ENCODE peak calls at places on chromosomes 13 and 19, in seven cellular contexts. One of them, this sample, is unnamed.

GRCh38 chr13:79379274-79379673 is 26.8 kb downstream of the RBM26 start:
- DNase-seq in activated naive CD4-positive, alpha-beta T cell treated with anti-CD3 and anti-CD28 coated beads, Interleukin-2, amount 10 ng/mL, durations not matched to agents 7 days and 5 days: no peak
- DNase-seq in AG09319: no peak
- DNase-seq in endothelial cell: no peak
- DNase-seq in NCI-H1092 treated with DMSO at 0.1 percent for 48 hours: no peak
- DNase-seq in heart right ventricle: no peak
- DNase-seq in neural progenitor cell: no peak
- DNase-seq in this sample: no peak

GRCh38 chr19:19460761-19461265 is 54.5 kb downstream of the TSSK6 start:
- DNase-seq in activated naive CD4-positive, alpha-beta T cell treated with anti-CD3 and anti-CD28 coated beads, Interleukin-2, amount 10 ng/mL, durations not matched to agents 7 days and 5 days: peak; percentile 78
- DNase-seq in AG09319: no peak
- DNase-seq in endothelial cell: peak; percentile 29
- DNase-seq in NCI-H1092 treated with DMSO at 0.1 percent for 48 hours: no peak
- DNase-seq in heart right ventricle: peak; percentile 64
- DNase-seq in neural progenitor cell: peak; percentile 47
- DNase-seq in this sample: peak; percentile 37

GRCh38 chr19:3710265-3710812 is 2.2 kb downstream of the TJP3 start:
- DNase-seq in activated naive CD4-positive, alpha-beta T cell treated with anti-CD3 and anti-CD28 coated beads, Interleukin-2, amount 10 ng/mL, durations not matched to agents 7 days and 5 days: no peak
- DNase-seq in AG09319: no peak
- DNase-seq in endothelial cell: no peak
- DNase-seq in NCI-H1092 treated with DMSO at 0.1 percent for 48 hours: peak; percentile 48
- DNase-seq in heart right ventricle: peak; percentile 73
- DNase-seq in neural progenitor cell: no peak
- DNase-seq in this sample: no peak

GRCh38 chr13:66805657-66806056 is 424.5 kb downstream of the PCDH9 start:
- DNase-seq in activated naive CD4-positive, alpha-beta T cell treated with anti-CD3 and anti-CD28 coated beads, Interleukin-2, amount 10 ng/mL, durations not matched to agents 7 days and 5 days: no peak
- DNase-seq in AG09319: no peak
- DNase-seq in endothelial cell: no peak
- DNase-seq in NCI-H1092 treated with DMSO at 0.1 percent for 48 hours: peak; percentile 48
- DNase-seq in heart right ventricle: no peak
- DNase-seq in neural progenitor cell: no peak
- DNase-seq in this sample: no peak

GRCh38 chr19:11405846-11406643 is 13.1 kb downstream of the RGL3 start:
- DNase-seq in activated naive CD4-positive, alpha-beta T cell treated with anti-CD3 and anti-CD28 coated beads, Interleukin-2, amount 10 ng/mL, durations not matched to agents 7 days and 5 days: peak; percentile 39
- DNase-seq in AG09319: no peak
- DNase-seq in endothelial cell: peak; percentile 29
- DNase-seq in NCI-H1092 treated with DMSO at 0.1 percent for 48 hours: no peak
- DNase-seq in heart right ventricle: peak; percentile 45
- DNase-seq in neural progenitor cell: peak; percentile 46
- DNase-seq in this sample: no peak

GRCh38 chr13:109646423-109646822 is 140.0 kb downstream of the IRS2 start:
- DNase-seq in activated naive CD4-positive, alpha-beta T cell treated with anti-CD3 and anti-CD28 coated beads, Interleukin-2, amount 10 ng/mL, durations not matched to agents 7 days and 5 days: no peak
- DNase-seq in AG09319: no peak
- DNase-seq in endothelial cell: no peak
- DNase-seq in NCI-H1092 treated with DMSO at 0.1 percent for 48 hours: no peak
- DNase-seq in heart right ventricle: no peak
- DNase-seq in neural progenitor cell: no peak
- DNase-seq in this sample: no peak

GRCh38 chr19:13981021-13981420 is 25.1 kb downstream of the RFX1 start:
- DNase-seq in activated naive CD4-positive, alpha-beta T cell treated with anti-CD3 and anti-CD28 coated beads, Interleukin-2, amount 10 ng/mL, durations not matched to agents 7 days and 5 days: no peak
- DNase-seq in AG09319: no peak
- DNase-seq in endothelial cell: no peak
- DNase-seq in NCI-H1092 treated with DMSO at 0.1 percent for 48 hours: no peak
- DNase-seq in heart right ventricle: no peak
- DNase-seq in neural progenitor cell: no peak
- DNase-seq in this sample: no peak

GRCh38 chr19:53015159-53015558 is 1.4 kb downstream of the ERVV-1 start:
- DNase-seq in activated naive CD4-positive, alpha-beta T cell treated with anti-CD3 and anti-CD28 coated beads, Interleukin-2, amount 10 ng/mL, durations not matched to agents 7 days and 5 days: no peak
- DNase-seq in AG09319: no peak
- DNase-seq in endothelial cell: no peak
- DNase-seq in NCI-H1092 treated with DMSO at 0.1 percent for 48 hours: no peak
- DNase-seq in heart right ventricle: no peak
- DNase-seq in neural progenitor cell: no peak
- DNase-seq in this sample: no peak

GRCh38 chr19:38722947-38723605 is 21.2 kb downstream of the CAPN12 start:
- DNase-seq in activated naive CD4-positive, alpha-beta T cell treated with anti-CD3 and anti-CD28 coated beads, Interleukin-2, amount 10 ng/mL, durations not matched to agents 7 days and 5 days: no peak
- DNase-seq in AG09319: no peak
- DNase-seq in endothelial cell: no peak
- DNase-seq in NCI-H1092 treated with DMSO at 0.1 percent for 48 hours: no peak
- DNase-seq in heart right ventricle: no peak
- DNase-seq in neural progenitor cell: no peak
- DNase-seq in this sample: no peak

GRCh38 chr13:49812806-49813205 is 20.3 kb upstream of the KPNA3 start:
- DNase-seq in activated naive CD4-positive, alpha-beta T cell treated with anti-CD3 and anti-CD28 coated beads, Interleukin-2, amount 10 ng/mL, durations not matched to agents 7 days and 5 days: no peak
- DNase-seq in AG09319: no peak
- DNase-seq in endothelial cell: no peak
- DNase-seq in NCI-H1092 treated with DMSO at 0.1 percent for 48 hours: no peak
- DNase-seq in heart right ventricle: no peak
- DNase-seq in neural progenitor cell: no peak
- DNase-seq in this sample: no peak

GRCh38 chr19:655691-656090 is 7.3 kb downstream of the RNF126 start:
- DNase-seq in activated naive CD4-positive, alpha-beta T cell treated with anti-CD3 and anti-CD28 coated beads, Interleukin-2, amount 10 ng/mL, durations not matched to agents 7 days and 5 days: no peak
- DNase-seq in AG09319: no peak
- DNase-seq in endothelial cell: no peak
- DNase-seq in NCI-H1092 treated with DMSO at 0.1 percent for 48 hours: no peak
- DNase-seq in heart right ventricle: peak; percentile 11
- DNase-seq in neural progenitor cell: no peak
- DNase-seq in this sample: no peak

GRCh38 chr19:15418112-15418587 is 638 bp downstream of the AKAP8L start:
- DNase-seq in activated naive CD4-positive, alpha-beta T cell treated with anti-CD3 and anti-CD28 coated beads, Interleukin-2, amount 10 ng/mL, durations not matched to agents 7 days and 5 days: no peak
- DNase-seq in AG09319: peak; percentile 20
- DNase-seq in endothelial cell: no peak
- DNase-seq in NCI-H1092 treated with DMSO at 0.1 percent for 48 hours: peak; percentile 62
- DNase-seq in heart right ventricle: no peak
- DNase-seq in neural progenitor cell: peak; percentile 39
- DNase-seq in this sample: no peak

GRCh38 chr13:59480857-59481256 is 682.9 kb downstream of the DIAPH3 start:
- DNase-seq in activated naive CD4-positive, alpha-beta T cell treated with anti-CD3 and anti-CD28 coated beads, Interleukin-2, amount 10 ng/mL, durations not matched to agents 7 days and 5 days: no peak
- DNase-seq in AG09319: no peak
- DNase-seq in endothelial cell: no peak
- DNase-seq in NCI-H1092 treated with DMSO at 0.1 percent for 48 hours: no peak
- DNase-seq in heart right ventricle: no peak
- DNase-seq in neural progenitor cell: no peak
- DNase-seq in this sample: no peak

GRCh38 chr19:41883463-41883820 is 458 bp downstream of the ARHGEF1 start:
- DNase-seq in activated naive CD4-positive, alpha-beta T cell treated with anti-CD3 and anti-CD28 coated beads, Interleukin-2, amount 10 ng/mL, durations not matched to agents 7 days and 5 days: no peak
- DNase-seq in AG09319: no peak
- DNase-seq in endothelial cell: no peak
- DNase-seq in NCI-H1092 treated with DMSO at 0.1 percent for 48 hours: no peak
- DNase-seq in heart right ventricle: no peak
- DNase-seq in neural progenitor cell: peak; percentile 19
- DNase-seq in this sample: no peak

GRCh38 chr19:35108730-35109129 is 6.9 kb upstream of the FXYD3 start:
- DNase-seq in activated naive CD4-positive, alpha-beta T cell treated with anti-CD3 and anti-CD28 coated beads, Interleukin-2, amount 10 ng/mL, durations not matched to agents 7 days and 5 days: no peak
- DNase-seq in AG09319: no peak
- DNase-seq in endothelial cell: no peak
- DNase-seq in NCI-H1092 treated with DMSO at 0.1 percent for 48 hours: no peak
- DNase-seq in heart right ventricle: no peak
- DNase-seq in neural progenitor cell: no peak
- DNase-seq in this sample: no peak

GRCh38 chr19:39873385-39873784 is 27.2 kb upstream of the FBL start:
- DNase-seq in activated naive CD4-positive, alpha-beta T cell treated with anti-CD3 and anti-CD28 coated beads, Interleukin-2, amount 10 ng/mL, durations not matched to agents 7 days and 5 days: no peak
- DNase-seq in AG09319: no peak
- DNase-seq in endothelial cell: no peak
- DNase-seq in NCI-H1092 treated with DMSO at 0.1 percent for 48 hours: no peak
- DNase-seq in heart right ventricle: no peak
- DNase-seq in neural progenitor cell: no peak
- DNase-seq in this sample: no peak

GRCh38 chr13:111006508-111007031 is 91.7 kb upstream of the ANKRD10 start:
- DNase-seq in activated naive CD4-positive, alpha-beta T cell treated with anti-CD3 and anti-CD28 coated beads, Interleukin-2, amount 10 ng/mL, durations not matched to agents 7 days and 5 days: no peak
- DNase-seq in AG09319: peak; percentile 44
- DNase-seq in endothelial cell: no peak
- DNase-seq in NCI-H1092 treated with DMSO at 0.1 percent for 48 hours: peak; percentile 88
- DNase-seq in heart right ventricle: peak; percentile 70
- DNase-seq in neural progenitor cell: peak; percentile 37
- DNase-seq in this sample: no peak

GRCh38 chr13:59963827-59964226 is 199.9 kb downstream of the DIAPH3 start:
- DNase-seq in activated naive CD4-positive, alpha-beta T cell treated with anti-CD3 and anti-CD28 coated beads, Interleukin-2, amount 10 ng/mL, durations not matched to agents 7 days and 5 days: no peak
- DNase-seq in AG09319: no peak
- DNase-seq in endothelial cell: no peak
- DNase-seq in NCI-H1092 treated with DMSO at 0.1 percent for 48 hours: no peak
- DNase-seq in heart right ventricle: no peak
- DNase-seq in neural progenitor cell: no peak
- DNase-seq in this sample: no peak

GRCh38 chr13:83121904-83122303 is 760.4 kb downstream of the SLITRK1 start:
- DNase-seq in activated naive CD4-positive, alpha-beta T cell treated with anti-CD3 and anti-CD28 coated beads, Interleukin-2, amount 10 ng/mL, durations not matched to agents 7 days and 5 days: no peak
- DNase-seq in AG09319: no peak
- DNase-seq in endothelial cell: no peak
- DNase-seq in NCI-H1092 treated with DMSO at 0.1 percent for 48 hours: no peak
- DNase-seq in heart right ventricle: no peak
- DNase-seq in neural progenitor cell: no peak
- DNase-seq in this sample: no peak

GRCh38 chr19:31418055-31418454 is 68.8 kb upstream of the TSHZ3 start:
- DNase-seq in activated naive CD4-positive, alpha-beta T cell treated with anti-CD3 and anti-CD28 coated beads, Interleukin-2, amount 10 ng/mL, durations not matched to agents 7 days and 5 days: no peak
- DNase-seq in AG09319: no peak
- DNase-seq in endothelial cell: no peak
- DNase-seq in NCI-H1092 treated with DMSO at 0.1 percent for 48 hours: no peak
- DNase-seq in heart right ventricle: no peak
- DNase-seq in neural progenitor cell: no peak
- DNase-seq in this sample: no peak

GRCh38 chr13:83819611-83820010 is 62.7 kb downstream of the SLITRK1 start:
- DNase-seq in activated naive CD4-positive, alpha-beta T cell treated with anti-CD3 and anti-CD28 coated beads, Interleukin-2, amount 10 ng/mL, durations not matched to agents 7 days and 5 days: no peak
- DNase-seq in AG09319: no peak
- DNase-seq in endothelial cell: no peak
- DNase-seq in NCI-H1092 treated with DMSO at 0.1 percent for 48 hours: no peak
- DNase-seq in heart right ventricle: no peak
- DNase-seq in neural progenitor cell: no peak
- DNase-seq in this sample: no peak

GRCh38 chr19:46821512-46822359 is 28.9 kb downstream of the AP2S1 start:
- DNase-seq in activated naive CD4-positive, alpha-beta T cell treated with anti-CD3 and anti-CD28 coated beads, Interleukin-2, amount 10 ng/mL, durations not matched to agents 7 days and 5 days: peak; percentile 78
- DNase-seq in AG09319: no peak
- DNase-seq in endothelial cell: no peak
- DNase-seq in NCI-H1092 treated with DMSO at 0.1 percent for 48 hours: no peak
- DNase-seq in heart right ventricle: peak; percentile 42
- DNase-seq in neural progenitor cell: peak; percentile 16
- DNase-seq in this sample: peak; percentile 89

GRCh38 chr13:50309872-50310594 is 294.8 kb downstream of the KCNRG start:
- DNase-seq in activated naive CD4-positive, alpha-beta T cell treated with anti-CD3 and anti-CD28 coated beads, Interleukin-2, amount 10 ng/mL, durations not matched to agents 7 days and 5 days: no peak
- DNase-seq in AG09319: no peak
- DNase-seq in endothelial cell: no peak
- DNase-seq in NCI-H1092 treated with DMSO at 0.1 percent for 48 hours: no peak
- DNase-seq in heart right ventricle: no peak
- DNase-seq in neural progenitor cell: peak; percentile 19
- DNase-seq in this sample: peak; percentile 70

This sample was measured in Jurkat, Clone E6-1.